ENCODE peak calls at places on chromosomes 6 and 20, in six cellular contexts. A is neural progenitor cell, I is GM23248, V is HCT116, U is SK-N-SH, L is PC-3. B is an unnamed sample.

GRCh38 chr20:20009784-20010253 is 7.3 kb upstream of the NAA20 start:
- DNase-seq in A (peak; percentile 17), I (peak; percentile 26), V (no peak), U (no peak), L (no peak), B (no peak)

GRCh38 chr6:106315765-106316375 is 9.7 kb downstream of the ATG5 start:
- DNase-seq in A (no peak), I (no peak), V (no peak), U (no peak), L (peak; percentile 58), B (no peak)

GRCh38 chr20:9344080-9344920 is 170.1 kb upstream of the LAMP5 start:
- DNase-seq in A (no peak), I (peak; percentile 54), V (no peak), U (no peak), L (peak; percentile 47), B (peak; percentile 3)

GRCh38 chr6:47153066-47153755 is 111.1 kb upstream of the ADGRF1 start:
- DNase-seq in A (no peak), I (peak; percentile 47), V (no peak), U (no peak), L (no peak), B (no peak)

GRCh38 chr20:59253779-59254319 is 46.6 kb upstream of the EDN3 start:
- DNase-seq in A (peak; percentile 25), I (no peak), V (no peak), U (peak; percentile 13), L (peak; percentile 14), B (peak; percentile 8)

GRCh38 chr20:19070036-19070435 is 142.4 kb upstream of the SLC24A3 start:
- DNase-seq in A (no peak), I (no peak), V (no peak), U (no peak), L (no peak), B (no peak)

GRCh38 chr20:63653041-63653973 is at the start of gene STMN3:
- DNase-seq in A (peak; percentile 98), I (peak; percentile 92), V (peak; percentile 74), U (peak; percentile 89), L (peak; percentile 61), B (peak; percentile 70)

GRCh38 chr6:46172176-46172575 is 1.4 kb upstream of the ENPP5 start:
- DNase-seq in A (no peak), I (no peak), V (no peak), U (no peak), L (no peak), B (no peak)

GRCh38 chr6:43910638-43911353 is 140.8 kb downstream of the VEGFA start:
- DNase-seq in A (no peak), I (peak; percentile 79), V (peak; percentile 73), U (no peak), L (no peak), B (no peak)

GRCh38 chr20:34037121-34037520 is 43.4 kb downstream of the RALY start:
- DNase-seq in A (no peak), I (peak; percentile 46), V (no peak), U (no peak), L (no peak), B (no peak)

GRCh38 chr20:56406910-56407309 is 5.2 kb upstream of the CASS4 start:
- DNase-seq in A (no peak), I (no peak), V (no peak), U (no peak), L (no peak), B (no peak)

GRCh38 chr6:31393932-31394331 is 9.5 kb upstream of the MICA start:
- DNase-seq in A (peak; percentile 39), I (no peak), V (no peak), U (no peak), L (no peak), B (no peak)

GRCh38 chr20:20820104-20820503 is 107.7 kb upstream of the RALGAPA2 start:
- DNase-seq in A (peak; percentile 66), I (peak; percentile 30), V (peak; percentile 34), U (peak; percentile 47), L (peak; percentile 29), B (no peak)

DNA sequence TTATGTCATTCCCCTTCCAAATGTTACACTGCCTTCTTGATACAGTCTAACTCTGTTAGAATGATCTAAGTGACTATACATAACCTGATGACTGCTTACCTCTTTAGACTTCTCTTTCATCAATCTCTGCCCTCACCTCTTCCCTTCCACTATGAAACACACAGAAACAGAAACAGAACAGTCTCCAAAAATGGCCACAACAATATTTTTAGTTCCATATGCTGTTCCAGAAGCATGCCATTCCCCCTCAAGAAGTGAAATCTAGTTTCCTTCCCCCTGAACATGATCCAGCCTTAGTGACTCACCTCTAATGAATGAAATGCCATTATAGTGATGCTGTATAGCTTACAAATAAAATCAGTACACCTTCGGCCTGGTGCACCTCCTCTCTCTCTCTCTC is 229.3 kb upstream of the TENT5A start:
- DNase-seq in A (no peak), I (peak; percentile 76), V (peak; percentile 43), U (no peak), L (peak; percentile 83), B (peak; percentile 31)
- H3K4me3 ChIP-seq in A (no peak overlapping the region), I (peak overlapping the region; percentile 53), V (peak overlapping the region; percentile 15), U (no peak overlapping the region), L (peak overlapping the region; percentile 28), B (peak overlapping the region; percentile 31)

DNA sequence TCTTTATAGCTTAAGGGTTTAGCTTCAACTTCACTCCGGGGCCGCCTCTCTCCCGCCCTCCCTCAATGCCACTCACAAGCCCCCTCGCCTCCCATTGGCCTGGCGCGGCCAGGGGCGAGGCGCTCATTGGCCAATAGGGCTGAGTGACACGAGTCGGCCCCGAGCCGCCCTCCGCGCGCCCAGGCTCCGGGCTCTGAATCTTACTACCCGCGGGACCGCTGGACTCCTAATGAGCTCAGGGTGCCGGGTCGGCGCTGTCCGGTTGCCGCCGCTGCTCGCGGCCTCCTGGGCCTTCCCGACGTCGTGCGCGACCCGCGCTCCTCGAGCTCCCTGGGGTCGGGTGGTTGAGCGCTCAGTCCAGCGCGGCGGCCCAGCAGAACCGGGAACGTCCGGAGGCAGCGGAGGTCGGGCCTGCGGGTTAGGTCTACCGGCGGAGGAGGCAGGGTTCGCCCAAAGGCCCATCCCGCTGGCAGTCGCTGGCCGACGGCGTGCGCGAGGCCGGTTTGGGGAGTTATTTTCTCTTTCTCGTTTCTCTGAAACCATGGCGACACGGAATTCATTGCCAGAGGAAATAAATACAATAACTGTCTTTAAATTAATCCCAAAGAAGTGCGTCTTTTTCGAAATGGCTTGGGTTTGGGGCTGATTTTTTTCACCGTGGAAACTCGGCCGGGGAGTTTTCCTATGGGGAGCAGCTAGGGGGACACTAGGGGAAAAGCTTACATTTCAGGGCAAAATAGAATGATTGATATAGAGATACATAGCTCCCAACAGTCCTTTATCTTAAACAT is at the start of gene SIM1:
- DNase-seq in A (peak; percentile 96), I (peak; percentile 94), V (no peak), U (peak; percentile 92), L (no peak), B (no peak)
- TF ChIP-seq EZH2phosphoT487 in A (peak; percentile 85), I (no peak), V (no peak), U (peak; percentile 94), L (no peak), B (no peak)

GRCh38 chr6:129136751-129137150 is 253.8 kb downstream of the LAMA2 start:
- DNase-seq in A (no peak), I (no peak), V (no peak), U (no peak), L (no peak), B (no peak)

GRCh38 chr6:129133770-129134192 is 250.8 kb downstream of the LAMA2 start:
- DNase-seq in A (no peak), I (peak; percentile 58), V (no peak), U (no peak), L (no peak), B (no peak)

GRCh38 chr6:129138739-129139405 is 255.9 kb downstream of the LAMA2 start:
- DNase-seq in A (no peak), I (no peak), V (no peak), U (no peak), L (no peak), B (no peak)

GRCh38 chr6:129134535-129134934 is 251.6 kb downstream of the LAMA2 start:
- DNase-seq in A (no peak), I (no peak), V (no peak), U (no peak), L (no peak), B (no peak)

GRCh38 chr6:129135421-129135820 is 252.5 kb downstream of the LAMA2 start:
- DNase-seq in A (no peak), I (peak; percentile 53), V (no peak), U (no peak), L (no peak), B (no peak)
- H3K9ac ChIP-seq in A (no peak overlapping the region), I (no peak overlapping the region), V (no peak overlapping the region), U (no peak overlapping the region), L (no peak overlapping the region), B (no peak overlapping the region)

DNA sequence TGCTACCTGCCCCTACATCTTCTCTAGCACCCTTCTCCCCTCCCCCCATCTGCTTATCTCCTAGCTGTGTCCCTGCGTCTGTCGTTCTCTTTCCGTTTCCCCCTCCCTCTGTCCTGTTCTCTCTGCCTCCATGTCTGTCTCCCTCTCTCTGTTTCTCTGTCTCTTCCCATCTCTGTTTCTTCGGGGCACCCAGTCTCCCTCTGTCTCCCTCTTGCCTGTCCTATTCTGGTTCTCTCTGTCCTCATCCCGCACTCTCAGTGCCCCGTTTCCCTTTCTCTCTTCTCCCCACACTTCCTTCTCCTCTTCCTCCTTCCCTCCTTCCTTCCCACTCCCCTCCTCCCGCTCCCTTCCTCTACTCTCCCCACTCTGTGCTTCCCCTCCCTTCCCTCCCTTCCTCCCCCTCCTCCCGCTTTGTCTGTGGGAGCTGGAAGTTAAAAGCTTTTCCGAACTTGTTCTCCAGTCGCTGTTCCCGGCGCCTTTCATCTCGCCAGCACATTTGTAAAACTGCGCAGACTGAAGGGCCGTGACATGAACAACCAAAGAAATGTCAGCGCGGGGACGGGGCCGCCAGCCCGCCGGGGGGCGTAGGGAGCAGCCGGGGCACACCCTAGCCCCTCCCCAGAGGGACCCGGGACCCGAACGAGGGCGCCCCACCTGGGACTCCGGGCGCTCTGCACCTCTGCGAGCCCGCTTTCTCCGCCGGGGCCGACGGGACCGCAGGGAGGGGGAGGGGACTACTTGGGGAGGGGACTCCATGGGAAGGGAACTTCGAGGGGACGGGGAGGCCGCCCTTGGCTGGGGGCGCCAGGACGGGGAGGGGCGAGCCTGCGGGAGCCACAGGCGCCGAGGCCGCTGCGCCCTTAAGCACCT is 4.0 kb upstream of the CDH22 start:
- DNase-seq in A (peak; percentile 88), I (no peak), V (no peak), U (peak; percentile 87), L (no peak), B (no peak)
- H3K4me3 ChIP-seq in A (peak overlapping the region; percentile 50), I (no peak overlapping the region), V (peak overlapping the region; percentile 46), U (peak overlapping the region; percentile 24), L (no peak overlapping the region), B (no peak overlapping the region)

GRCh38 chr6:53582963-53583362 is 38.1 kb upstream of the GCLC start:
- DNase-seq in A (no peak), I (peak; percentile 34), V (no peak), U (no peak), L (peak; percentile 34), B (no peak)

GRCh38 chr6:53585208-53585903 is 40.5 kb upstream of the GCLC start:
- DNase-seq in A (no peak), I (no peak), V (no peak), U (no peak), L (no peak), B (no peak)

GRCh38 chr6:53588816-53589509 is 44.1 kb upstream of the GCLC start:
- DNase-seq in A (no peak), I (no peak), V (no peak), U (no peak), L (no peak), B (no peak)

GRCh38 chr6:53591873-53592272 is 47.0 kb upstream of the GCLC start:
- DNase-seq in A (no peak), I (peak; percentile 56), V (no peak), U (no peak), L (no peak), B (no peak)

GRCh38 chr6:53587291-53587690 is 42.4 kb upstream of the GCLC start:
- DNase-seq in A (no peak), I (no peak), V (no peak), U (no peak), L (no peak), B (no peak)
- TF ChIP-seq EZH2phosphoT487 in A (no peak), I (no peak), V (no peak), U (no peak), L (no peak), B (no peak)

GRCh38 chr6:71585472-71585871 is 296.9 kb downstream of the OGFRL1 start:
- DNase-seq in A (no peak), I (no peak), V (no peak), U (no peak), L (no peak), B (no peak)
- H3K9ac ChIP-seq in A (no peak overlapping the region), I (no peak overlapping the region), V (no peak overlapping the region), U (no peak overlapping the region), L (no peak overlapping the region), B (no peak overlapping the region)